ENCODE peak calls at places on chromosomes 16 and 17, in five cellular contexts. P, R, N, V and T are unnamed samples. For H3K4me1, the result is how much of the 10 kb centered on the place peaks cover.

GRCh38 chr17:19013806-19014627 is 9.5 kb upstream of the FAM83G start:
- DNase-seq in P (no peak), R (no peak), N (no peak), V (no peak), T (no peak)

GRCh38 chr17:45264430-45264829 is 2.5 kb upstream of the SPATA32 start:
- DNase-seq in P (no peak), R (no peak), N (no peak), V (no peak), T (no peak)

GRCh38 chr16:84815446-84815845 is 4.3 kb upstream of the CRISPLD2 start:
- DNase-seq in P (no peak), R (no peak), N (no peak), V (no peak), T (no peak)

GRCh38 chr17:68763551-68763950 is 162.4 kb upstream of the FAM20A start:
- DNase-seq in P (no peak), R (no peak), N (no peak), V (no peak), T (no peak)

GRCh38 chr16:85055503-85056210 is 28.1 kb downstream of the KIAA0513 start:
- DNase-seq in P (peak), R (no peak), N (peak), V (peak), T (peak)

GRCh38 chr16:50902457-50902856 is 160.6 kb downstream of the CYLD start:
- DNase-seq in P (no peak), R (no peak), N (no peak), V (no peak), T (no peak)

GRCh38 chr16:47972246-47972985 is 183.4 kb downstream of the ABCC12 start:
- DNase-seq in P (no peak), R (no peak), N (no peak), V (no peak), T (no peak)

GRCh38 chr16:19289805-19290490 is 4.4 kb downstream of the CLEC19A start:
- DNase-seq in P (no peak), R (peak), N (peak), V (no peak), T (peak)

GRCh38 chr16:48347191-48347860 is 37.9 kb downstream of the SIAH1 start:
- DNase-seq in P (no peak), R (no peak), N (no peak), V (no peak), T (no peak)

GRCh38 chr16:68299571-68300453 is 10.9 kb downstream of the SLC7A6OS start:
- DNase-seq in P (no peak), R (no peak), N (no peak), V (no peak), T (no peak)

GRCh38 chr17:51456942-51457341 is 196.6 kb downstream of the UTP18 start:
- DNase-seq in P (no peak), R (no peak), N (no peak), V (no peak), T (no peak)

GRCh38 chr17:4598776-4599504 is 14.6 kb downstream of the SMTNL2 start:
- DNase-seq in P (no peak), R (no peak), N (no peak), V (no peak), T (no peak)

GRCh38 chr17:10614536-10615155 is 42.5 kb downstream of the MYH3 start:
- DNase-seq in P (peak), R (peak), N (peak), V (no peak), T (no peak)

GRCh38 chr16:54194008-54194731 is 92.4 kb downstream of the IRX3 start:
- DNase-seq in P (no peak), R (peak), N (peak), V (peak), T (peak)

GRCh38 chr17:76500074-76500744 is 1.0 kb downstream of the RHBDF2 start:
- DNase-seq in P (no peak), R (no peak), N (no peak), V (peak), T (no peak)
- H3K4me1 ChIP-seq in P (under half), R (under half), N (under half), V (under half), T (half or more)

GRCh38 chr16:3065742-3066439 is 451 bp downstream of the IL32 start:
- DNase-seq in P (no peak), R (no peak), N (no peak), V (no peak), T (no peak)

GRCh38 chr16:3066440-3066748 is 954 bp downstream of the IL32 start:
- DNase-seq in P (no peak), R (no peak), N (no peak), V (no peak), T (no peak)

GRCh38 chr16:3063617-3064389 is 1.6 kb upstream of the IL32 start:
- DNase-seq in P (no peak), R (no peak), N (no peak), V (no peak), T (no peak)

GRCh38 chr16:3062553-3062952 is 2.9 kb upstream of the IL32 start:
- DNase-seq in P (no peak), R (no peak), N (no peak), V (no peak), T (no peak)

DNA sequence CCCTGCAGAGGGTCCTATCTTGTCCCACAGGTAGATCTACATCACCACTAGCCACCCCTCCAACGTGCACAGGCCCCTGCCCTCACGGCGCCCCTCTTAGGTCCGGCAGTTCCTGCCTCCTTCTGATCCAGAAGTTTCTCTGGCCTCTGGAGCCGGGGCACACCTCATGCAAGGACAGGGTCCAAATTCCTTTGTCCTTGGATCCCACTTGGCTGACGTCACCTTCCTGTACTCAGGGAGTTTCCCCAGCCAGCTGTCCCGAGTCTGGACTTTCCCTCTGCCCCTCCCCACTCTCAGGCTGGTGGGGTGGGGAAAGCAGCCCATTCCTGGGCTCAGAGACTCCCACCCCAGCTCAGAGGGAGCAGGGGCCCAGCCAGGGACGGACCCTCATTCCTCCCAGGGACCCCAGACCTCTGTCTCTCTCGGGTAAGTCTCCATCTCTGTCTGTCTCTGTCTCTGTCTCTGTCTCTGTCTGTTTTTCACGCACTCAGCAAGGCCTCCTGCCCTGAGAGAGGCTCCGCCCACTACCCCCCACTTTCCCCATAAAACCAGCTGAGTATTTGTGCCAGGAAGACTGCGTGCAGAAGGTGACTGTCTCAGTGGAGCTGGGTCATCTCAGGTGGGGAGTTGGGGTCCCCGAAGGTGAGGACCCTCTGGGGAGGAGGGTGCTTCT is at the start of gene IL32:
- DNase-seq in P (peak), R (no peak), N (no peak), V (peak), T (peak)
- TF ChIP-seq POLR2A in P (peak), R (no peak), N (no peak), V (no peak), T (no peak)

DNA sequence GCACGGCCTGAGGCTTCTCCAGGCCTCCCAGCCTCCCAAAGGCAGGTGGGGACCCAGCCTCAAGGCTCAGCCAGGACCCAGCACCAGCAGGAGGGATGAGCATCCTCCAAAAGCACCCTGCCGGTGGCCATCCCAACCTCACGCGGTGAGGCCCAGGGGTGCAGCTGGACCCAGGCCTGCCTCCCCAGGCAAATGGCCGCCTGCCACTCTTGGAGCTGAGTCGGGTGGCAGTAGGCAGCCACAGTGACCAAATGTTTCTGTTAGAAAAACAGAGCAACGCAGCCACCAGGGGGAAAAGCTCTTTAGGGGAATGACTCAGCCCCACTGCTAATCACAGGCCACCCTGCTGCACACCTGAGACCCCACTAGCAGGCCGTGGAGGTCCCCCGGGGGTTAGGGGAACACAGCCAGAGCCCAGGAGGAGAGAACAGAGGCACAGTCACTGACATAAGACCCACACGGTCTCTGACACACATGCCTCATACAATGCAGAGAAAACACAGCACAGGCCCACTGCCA is 12.5 kb downstream of the BCAR1 start:
- DNase-seq in P (no peak), R (no peak), N (no peak), V (peak), T (no peak)
- H3K4me1 ChIP-seq in P (under half), R (under half), N (under half), V (under half), T (under half)

GRCh38 chr17:81926451-81927144 is 937 bp downstream of the MAFG start:
- DNase-seq in P (peak), R (no peak), N (peak), V (peak), T (peak)
- TF ChIP-seq POLR2A in P (peak), R (no peak), N (peak), V (peak), T (no peak)